ENCODE peak calls at places on chromosome 16, in four cellular contexts. O is GM04504, T is T-helper 1 cell, K is stromal cell of bone marrow. X is an unnamed sample.
A peak's percentile ranks its signal among the peaks of the same experiment; 100 is the strongest.

GRCh38 chr16:68503334-68503733 is 35.8 kb upstream of the ZFP90 start:
- DNase-seq in O (peak; percentile 29), T (no peak), K (peak; percentile 29), X (no peak)

GRCh38 chr16:24139282-24139681 is 116.9 kb upstream of the CACNG3 start:
- DNase-seq in O (no peak), T (no peak), K (no peak), X (no peak)

GRCh38 chr16:87484487-87485331 is 8.1 kb downstream of the ZCCHC14 start:
- DNase-seq in O (no peak), T (no peak), K (no peak), X (no peak)

GRCh38 chr16:73405851-73406250 is 357.9 kb upstream of the ZFHX3 start:
- DNase-seq in O (peak; percentile 8), T (no peak), K (no peak), X (no peak)

GRCh38 chr16:17311333-17312099 is 159.2 kb downstream of the XYLT1 start:
- DNase-seq in O (no peak), T (no peak), K (no peak), X (no peak)

GRCh38 chr16:54957403-54957802 is 26.7 kb downstream of the IRX5 start:
- DNase-seq in O (no peak), T (no peak), K (no peak), X (no peak)

GRCh38 chr16:637081-638018 is 1.2 kb upstream of the METTL26 start:
- DNase-seq in O (peak; percentile 69), T (peak; percentile 84), K (peak; percentile 73), X (peak; percentile 78)

GRCh38 chr16:85395207-85395912 is 217.8 kb upstream of the GSE1 start:
- DNase-seq in O (peak; percentile 98), T (peak; percentile 8), K (peak; percentile 94), X (no peak)

GRCh38 chr16:12081048-12081404 is 104.5 kb downstream of the SNX29 start:
- DNase-seq in O (no peak), T (no peak), K (no peak), X (no peak)

GRCh38 chr16:3487521-3488410 is 7.5 kb downstream of the C16orf90 start:
- DNase-seq in O (no peak), T (no peak), K (no peak), X (no peak)

GRCh38 chr16:69106491-69107291 is 1.2 kb downstream of the HAS3 start:
- DNase-seq in O (no peak), T (no peak), K (no peak), X (no peak)

GRCh38 chr16:68379472-68380347 is 68.6 kb downstream of the SMPD3 start:
- DNase-seq in O (no peak), T (no peak), K (no peak), X (no peak)

GRCh38 chr16:88988980-88989791 is 12.2 kb upstream of the CBFA2T3 start:
- DNase-seq in O (no peak), T (no peak), K (no peak), X (no peak)

GRCh38 chr16:21989141-21989540 is 11.8 kb downstream of the PDZD9 start:
- DNase-seq in O (no peak), T (no peak), K (no peak), X (no peak)

GRCh38 chr16:12766853-12767252 is 36.8 kb downstream of the CPPED1 start:
- DNase-seq in O (no peak), T (no peak), K (no peak), X (no peak)

GRCh38 chr16:50462793-50463507 is 85.2 kb upstream of the NKD1 start:
- DNase-seq in O (no peak), T (no peak), K (no peak), X (no peak)

GRCh38 chr16:11359370-11359769 is 14.1 kb downstream of the RMI2 start:
- DNase-seq in O (peak; percentile 82), T (no peak), K (no peak), X (no peak)

GRCh38 chr16:67526149-67526732 is 2.4 kb upstream of the RIPOR1 start:
- DNase-seq in O (no peak), T (no peak), K (no peak), X (no peak)

GRCh38 chr16:1152651-1153259 is at the start of gene CACNA1H:
- DNase-seq in O (no peak), T (peak; percentile 56), K (no peak), X (peak; percentile 58)

GRCh38 chr16:1026057-1026783 is 44.6 kb downstream of the SOX8 start:
- DNase-seq in O (no peak), T (no peak), K (no peak), X (no peak)

GRCh38 chr16:78075800-78076199 is 23.7 kb upstream of the WWOX start:
- DNase-seq in O (no peak), T (no peak), K (no peak), X (no peak)

GRCh38 chr16:79170565-79171242 is 429.8 kb downstream of the MAF start:
- DNase-seq in O (no peak), T (no peak), K (peak; percentile 51), X (no peak)

GRCh38 chr16:88306411-88306810 is 76.3 kb upstream of the ZNF469 start:
- DNase-seq in O (no peak), T (no peak), K (no peak), X (no peak)

GRCh38 chr16:69100046-69100765 is 5.2 kb upstream of the HAS3 start:
- DNase-seq in O (no peak), T (no peak), K (no peak), X (no peak)

GRCh38 chr16:4612977-4613635 is 1.6 kb downstream of the UBALD1 start:
- DNase-seq in O (no peak), T (no peak), K (no peak), X (no peak)

GRCh38 chr16:69888005-69888560 is 63.1 kb upstream of the CLEC18A start:
- DNase-seq in O (no peak), T (no peak), K (no peak), X (no peak)

GRCh38 chr16:51155199-51155607 is 4.1 kb upstream of the SALL1 start:
- DNase-seq in O (no peak), T (no peak), K (no peak), X (no peak)

GRCh38 chr16:27203429-27204231 is at the start of gene KDM8:
- DNase-seq in O (peak; percentile 99), T (peak; percentile 99), K (peak; percentile 98), X (peak; percentile 98)